ENCODE peak calls at places on chromosomes 1 and 21, in eight cellular contexts. W is fibroblast of lung; Y is CD4-positive, CD25-positive, alpha-beta regulatory T cell; N is psoas muscle; P is Panc1; X is astrocyte of the spinal cord; C is keratinocyte; A is IMR-90. I is an unnamed sample.

GRCh38 chr1:67339623-67340343 is 32.1 kb downstream of the IL12RB2 start:
- DNase-seq in C (no peak), W (peak), N (no peak), X (peak), P (no peak), A (peak), Y (peak), I (no peak)

GRCh38 chr21:29145354-29145782 is 14.9 kb downstream of the MAP3K7CL start:
- DNase-seq in N (no peak), W (peak), C (no peak), P (peak), X (peak), Y (peak), A (peak), I (no peak)

GRCh38 chr1:28282426-28283407 is 23.4 kb downstream of the SESN2 start:
- DNase-seq in A (no peak), W (no peak), P (no peak), N (no peak), Y (peak), X (no peak), C (no peak), I (no peak)

GRCh38 chr1:247180581-247180980 is 8.8 kb upstream of the ZNF124 start:
- DNase-seq in P (no peak), C (no peak), Y (no peak), A (no peak), N (no peak), X (no peak), W (no peak), I (no peak)

GRCh38 chr1:167964646-167965045 is 27.8 kb upstream of the MPC2 start:
- DNase-seq in X (no peak), P (no peak), A (no peak), N (no peak), W (no peak), Y (no peak), C (no peak), I (no peak)

GRCh38 chr1:212683357-212683722 is 16.3 kb downstream of the BATF3 start:
- DNase-seq in N (no peak), W (no peak), C (no peak), P (no peak), X (no peak), A (no peak), Y (peak), I (peak)

GRCh38 chr1:2982615-2983318 is 38.5 kb upstream of the ACTRT2 start:
- DNase-seq in P (no peak), X (no peak), C (no peak), A (no peak), Y (no peak), N (no peak), W (no peak), I (no peak)

GRCh38 chr1:227445746-227446145 is 117.6 kb upstream of the ZNF678 start:
- DNase-seq in W (no peak), N (no peak), Y (no peak), X (no peak), A (no peak), P (no peak), C (no peak), I (no peak)

GRCh38 chr1:213715182-213715581 is 272.6 kb upstream of the PROX1 start:
- DNase-seq in P (no peak), N (no peak), Y (no peak), A (no peak), X (no peak), C (no peak), W (no peak), I (no peak)

GRCh38 chr1:113046569-113046968 is 26.4 kb upstream of the LRIG2 start:
- DNase-seq in N (no peak), A (no peak), X (no peak), W (no peak), C (no peak), P (no peak), Y (peak), I (no peak)

GRCh38 chr1:199687321-199687720 is 340.2 kb upstream of the NR5A2 start:
- DNase-seq in A (peak), P (no peak), W (peak), N (no peak), C (no peak), Y (no peak), X (peak), I (no peak)

GRCh38 chr1:10250663-10251062 is 40.3 kb downstream of the KIF1B start:
- DNase-seq in Y (no peak), W (no peak), N (no peak), A (no peak), C (no peak), P (no peak), X (no peak), I (no peak)

GRCh38 chr1:85229574-85230097 is 28.8 kb upstream of the SYDE2 start:
- DNase-seq in P (no peak), C (no peak), W (no peak), A (no peak), Y (no peak), N (no peak), X (no peak), I (no peak)

GRCh38 chr1:26696645-26697440 is 1.0 kb downstream of the ARID1A start:
- DNase-seq in A (no peak), N (peak), Y (peak), P (no peak), C (no peak), W (no peak), X (no peak), I (no peak)

GRCh38 chr1:163357378-163357777 is 35.6 kb downstream of the NUF2 start:
- DNase-seq in C (no peak), X (peak), N (no peak), P (no peak), W (peak), Y (no peak), A (peak), I (no peak)

GRCh38 chr1:228157381-228158126 is 7.8 kb downstream of the GJC2 start:
- DNase-seq in A (no peak), W (no peak), Y (peak), C (no peak), X (no peak), N (no peak), P (no peak), I (no peak)

GRCh38 chr1:91650764-91651163 is 150.1 kb downstream of the CDC7 start:
- DNase-seq in X (peak), N (peak), C (peak), A (peak), P (peak), W (peak), Y (no peak), I (no peak)

GRCh38 chr1:12204754-12205658 is 24.8 kb upstream of the VPS13D start:
- DNase-seq in W (no peak), X (no peak), C (no peak), P (no peak), Y (peak), N (no peak), A (no peak), I (no peak)

GRCh38 chr1:16248603-16249534 is 11.9 kb upstream of the CPLANE2 start:
- DNase-seq in A (peak), X (peak), P (no peak), C (peak), W (peak), Y (peak), N (peak), I (no peak)

GRCh38 chr1:26666855-26667254 is 29.0 kb upstream of the ARID1A start:
- DNase-seq in Y (peak), P (no peak), A (peak), N (no peak), C (no peak), W (peak), X (no peak), I (no peak)

GRCh38 chr1:2279210-2279639 is 51.1 kb downstream of the SKI start:
- DNase-seq in N (peak), W (peak), P (no peak), A (peak), C (no peak), X (peak), Y (no peak), I (no peak)

GRCh38 chr1:229596961-229597699 is 28.8 kb downstream of the TAF5L start:
- DNase-seq in X (peak), P (no peak), N (peak), W (peak), C (no peak), A (peak), Y (no peak), I (no peak)

GRCh38 chr1:113593550-113594288 is 165.6 kb downstream of the PHTF1 start:
- DNase-seq in W (peak), Y (no peak), X (no peak), A (peak), C (no peak), N (no peak), P (no peak), I (no peak)

GRCh38 chr21:35420658-35421057 is 371.6 kb upstream of the RUNX1 start:
- DNase-seq in P (no peak), N (no peak), C (no peak), Y (no peak), X (no peak), A (no peak), W (no peak), I (no peak)

GRCh38 chr1:2840036-2840809 is 38.7 kb upstream of the TTC34 start:
- DNase-seq in P (no peak), N (peak), W (no peak), Y (peak), C (no peak), A (no peak), X (no peak), I (no peak)

GRCh38 chr1:182556279-182556678 is 32.8 kb downstream of the RNASEL start:
- DNase-seq in Y (no peak), A (no peak), X (no peak), P (no peak), C (no peak), N (no peak), W (peak), I (no peak)

GRCh38 chr1:117113199-117113598 is 8.3 kb downstream of the TRIM45 start:
- DNase-seq in P (no peak), X (no peak), N (no peak), C (no peak), W (no peak), Y (no peak), A (no peak), I (no peak)

GRCh38 chr1:32066489-32066873 is 6.3 kb upstream of the TMEM39B start:
- DNase-seq in P (peak), N (peak), X (peak), A (peak), C (peak), Y (peak), W (peak), I (no peak)

GRCh38 chr1:200866521-200866920 is 6.3 kb upstream of the GPR25 start:
- DNase-seq in W (peak), Y (peak), N (no peak), P (no peak), X (peak), A (peak), C (no peak), I (peak)

GRCh38 chr1:184113251-184113650 is 61.7 kb downstream of the TSEN15 start:
- DNase-seq in C (no peak), W (peak), P (no peak), N (no peak), X (no peak), Y (no peak), A (no peak), I (no peak)

GRCh38 chr1:115725600-115725999 is 42.9 kb downstream of the CASQ2 start:
- DNase-seq in Y (no peak), W (no peak), X (no peak), N (no peak), C (no peak), P (no peak), A (no peak), I (no peak)

GRCh38 chr1:62370594-62370993 is 51.4 kb upstream of the KANK4 start:
- DNase-seq in Y (no peak), C (no peak), W (no peak), P (no peak), N (no peak), X (no peak), A (no peak), I (no peak)
- H3K4me3 ChIP-seq in Y (no peak), C (no peak), W (no peak), P (no peak), N (no peak), X (no peak), A (no peak), I (no peak)

GRCh38 chr1:78622548-78622947 is 2.3 kb downstream of the IFI44L start:
- DNase-seq in C (no peak), X (no peak), A (no peak), N (no peak), P (no peak), W (no peak), Y (no peak), I (no peak)
- H3K4me3 ChIP-seq in C (no peak), X (no peak), A (no peak), N (peak), P (no peak), W (no peak), Y (peak), I (peak)

GRCh38 chr1:46802081-46802480 is 3.2 kb downstream of the CYP4B1 start:
- DNase-seq in P (no peak), N (no peak), Y (no peak), A (no peak), C (no peak), X (no peak), W (no peak), I (no peak)

GRCh38 chr1:46797696-46798470 is 963 bp upstream of the CYP4B1 start:
- DNase-seq in C (no peak), P (no peak), W (no peak), A (no peak), X (no peak), Y (no peak), N (no peak), I (no peak)

GRCh38 chr1:46801323-46802055 is 2.6 kb downstream of the CYP4B1 start:
- DNase-seq in P (no peak), N (no peak), C (no peak), Y (no peak), W (no peak), X (no peak), A (no peak), I (no peak)

GRCh38 chr1:46800742-46801141 is 1.9 kb downstream of the CYP4B1 start:
- DNase-seq in Y (no peak), P (no peak), C (no peak), X (no peak), A (no peak), W (no peak), N (no peak), I (no peak)

GRCh38 chr1:46798820-46799219 is at the start of gene CYP4B1:
- DNase-seq in Y (no peak), X (no peak), C (no peak), A (no peak), P (no peak), N (peak), W (no peak), I (no peak)
- H3K4me3 ChIP-seq in Y (no peak), X (no peak), C (no peak), A (no peak), P (no peak), N (peak), W (no peak), I (no peak)

DNA sequence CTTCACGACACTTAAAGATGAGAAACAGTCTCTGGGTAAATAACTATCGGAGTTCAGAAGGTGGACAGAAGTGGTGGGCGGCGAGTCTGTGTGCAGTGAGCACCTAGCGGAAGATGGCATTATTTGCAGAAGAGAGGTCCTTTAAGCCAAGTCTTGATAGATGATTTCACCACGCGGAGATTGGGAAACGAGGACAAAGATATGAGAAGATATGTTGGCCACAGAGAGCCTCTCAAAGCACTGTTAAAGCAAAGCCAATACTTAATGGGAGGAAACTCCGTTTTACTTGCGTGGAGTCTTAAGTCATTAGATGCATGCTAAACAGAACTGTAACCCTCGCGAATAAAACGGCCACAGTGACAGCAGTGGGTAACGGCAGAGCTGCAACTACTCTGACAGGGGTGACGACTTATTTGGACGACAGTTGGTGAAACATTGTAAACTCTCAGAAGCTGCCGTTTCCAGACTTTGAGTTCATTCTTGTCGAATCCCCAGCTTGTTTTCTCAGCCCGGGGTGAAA is 576 bp upstream of the CEP350 start:
- DNase-seq in A (peak), N (no peak), P (no peak), W (no peak), X (no peak), Y (peak), C (no peak), I (no peak)
- H3K4me3 ChIP-seq in A (peak), N (peak), P (peak), W (peak), X (peak), Y (peak), C (peak), I (peak)

GRCh38 chr1:18637553-18637960 is 6.9 kb downstream of the PAX7 start:
- DNase-seq in P (no peak), N (no peak), W (no peak), C (no peak), Y (no peak), A (no peak), X (no peak), I (no peak)
- H3K4me3 ChIP-seq in P (no peak), N (peak), W (no peak), C (no peak), Y (no peak), A (no peak), X (no peak), I (no peak)

GRCh38 chr1:205456383-205456867 is 580 bp upstream of the BLACAT1 start:
- DNase-seq in C (no peak), A (no peak), Y (no peak), N (no peak), X (no peak), W (no peak), P (no peak), I (no peak)
- H3K4me3 ChIP-seq in C (peak), A (no peak), Y (no peak), N (peak), X (no peak), W (no peak), P (peak), I (no peak)

DNA sequence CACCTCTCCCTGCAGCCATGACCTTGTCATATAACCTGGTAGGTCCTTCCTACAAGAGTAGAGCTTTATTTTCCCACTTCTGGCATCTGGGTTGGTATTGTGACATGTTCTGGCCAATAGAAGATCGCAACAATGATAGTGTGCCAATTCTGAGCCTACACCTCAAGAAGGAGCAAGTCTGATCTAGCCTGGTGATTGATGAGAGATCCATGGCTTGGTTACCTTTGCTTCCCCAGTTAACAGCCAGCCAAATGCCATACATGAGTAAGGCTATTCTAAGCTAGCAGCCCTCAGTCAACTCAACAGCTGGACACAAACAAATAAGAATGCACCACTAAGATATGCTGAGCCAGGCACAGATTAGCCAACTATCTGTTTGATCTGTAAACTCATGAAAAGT is 226.7 kb downstream of the LMO4 start:
- DNase-seq in A (no peak), N (no peak), Y (no peak), C (no peak), P (no peak), X (no peak), W (no peak), I (no peak)
- H3K4me3 ChIP-seq in A (no peak), N (no peak), Y (no peak), C (no peak), P (no peak), X (no peak), W (no peak), I (no peak)

DNA sequence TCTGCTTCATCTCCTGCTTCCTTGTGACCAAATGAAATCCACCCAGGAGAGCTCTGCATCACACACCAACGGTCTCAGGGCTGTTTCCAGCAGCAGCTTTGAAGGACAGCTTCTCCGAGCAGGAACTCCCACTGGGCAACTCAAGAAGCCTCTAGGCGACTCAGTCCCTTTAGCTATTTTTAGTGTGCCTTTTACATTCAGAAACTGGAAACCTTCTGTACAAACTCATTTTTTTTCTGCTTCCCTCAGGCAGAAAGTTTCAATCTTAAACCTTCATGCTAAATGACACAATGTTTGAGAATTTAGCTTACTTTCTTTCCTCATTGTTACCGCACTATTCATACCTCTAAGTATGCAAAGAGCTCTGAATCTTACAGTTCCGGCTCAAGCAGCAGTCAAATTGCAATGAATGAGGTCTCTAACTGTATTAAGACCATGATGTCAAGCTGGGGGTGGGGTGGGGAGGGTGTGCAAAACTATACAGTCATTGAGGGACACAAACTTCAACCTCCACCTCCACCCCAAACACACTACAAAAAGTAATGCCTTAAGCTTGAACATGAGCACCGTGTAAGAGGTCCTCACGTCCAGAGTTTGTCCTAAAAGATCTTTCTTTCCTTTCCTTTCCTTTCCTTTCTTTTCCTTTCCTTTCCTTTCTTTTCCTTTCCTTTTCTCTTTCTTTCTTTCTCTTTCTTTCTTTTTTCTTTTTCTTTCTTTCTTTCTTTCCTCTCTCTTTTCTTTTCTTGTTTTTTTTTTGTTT is 16.4 kb upstream of the TARBP1 start:
- DNase-seq in X (peak), N (no peak), C (peak), W (peak), A (peak), Y (peak), P (no peak), I (peak)
- H3K4me3 ChIP-seq in X (no peak), N (peak), C (no peak), W (no peak), A (peak), Y (no peak), P (no peak), I (no peak)

I was measured in GM12864.